ENCODE peak calls at places on chromosomes 7 and 10, in four cellular contexts. Y is heart left ventricle, I is ovary, E is mesothelial cell of epicardium. B is an unnamed sample.

GRCh38 chr7:147197006-147197405 is 1080.4 kb downstream of the CNTNAP2 start:
- DNase-seq in Y (no peak), I (no peak), E (no peak), B (no peak)

GRCh38 chr7:110676785-110677184 is 414.1 kb upstream of the LRRN3 start:
- DNase-seq in Y (no peak), I (no peak), E (no peak), B (no peak)

GRCh38 chr10:47287365-47287802 is 12.6 kb upstream of the GDF10 start:
- DNase-seq in Y (peak), I (no peak), E (no peak), B (no peak)

GRCh38 chr7:98079891-98080653 is 26.6 kb upstream of the LMTK2 start:
- DNase-seq in Y (no peak), I (no peak), E (no peak), B (no peak)

GRCh38 chr10:34405611-34406462 is 409.3 kb downstream of the PARD3 start:
- DNase-seq in Y (no peak), I (no peak), E (no peak), B (no peak)

GRCh38 chr10:28722065-28722803 is 44.9 kb downstream of the BAMBI start:
- DNase-seq in Y (peak), I (peak), E (peak), B (no peak)

GRCh38 chr7:150968698-150969482 is 9.2 kb downstream of the KCNH2 start:
- DNase-seq in Y (no peak), I (no peak), E (no peak), B (no peak)

GRCh38 chr7:151411551-151411950 is 1.7 kb upstream of the WDR86 start:
- DNase-seq in Y (no peak), I (no peak), E (no peak), B (no peak)

GRCh38 chr10:46526682-46527038 is 29.8 kb downstream of the GPRIN2 start:
- DNase-seq in Y (peak), I (peak), E (no peak), B (no peak)

GRCh38 chr10:116521424-116522305 is 24.1 kb upstream of the PNLIP start:
- DNase-seq in Y (no peak), I (no peak), E (peak), B (no peak)

GRCh38 chr10:49768731-49769130 is 6.6 kb upstream of the OGDHL start:
- DNase-seq in Y (no peak), I (no peak), E (no peak), B (no peak)

GRCh38 chr10:84353052-84353803 is 24.8 kb downstream of the CCSER2 start:
- DNase-seq in Y (no peak), I (no peak), E (no peak), B (no peak)

GRCh38 chr7:36967387-36967786 is 243.1 kb upstream of the AOAH start:
- DNase-seq in Y (peak), I (peak), E (no peak), B (no peak)

GRCh38 chr7:22083711-22084289 is 138.1 kb upstream of the CDCA7L start:
- DNase-seq in Y (no peak), I (peak), E (no peak), B (no peak)

GRCh38 chr10:28291881-28292297 is 11.0 kb downstream of the MPP7 start:
- DNase-seq in Y (no peak), I (no peak), E (no peak), B (no peak)

GRCh38 chr10:118340486-118340885 is 1.6 kb downstream of the FAM204A start:
- DNase-seq in Y (no peak), I (no peak), E (no peak), B (no peak)

GRCh38 chr10:129626309-129626708 is 159.3 kb downstream of the MGMT start:
- DNase-seq in Y (no peak), I (no peak), E (no peak), B (no peak)

GRCh38 chr7:38222481-38223096 is 44.5 kb downstream of the STARD3NL start:
- DNase-seq in Y (no peak), I (no peak), E (no peak), B (no peak)

GRCh38 chr7:64632029-64632428 is 33.9 kb upstream of the ZNF107 start:
- DNase-seq in Y (no peak), I (no peak), E (no peak), B (no peak)

GRCh38 chr7:25098096-25099046 is 26.7 kb downstream of the CYCS start:
- DNase-seq in Y (peak), I (peak), E (peak), B (peak)

GRCh38 chr10:48626986-48627731 is 22.3 kb upstream of the ARHGAP22 start:
- DNase-seq in Y (no peak), I (no peak), E (no peak), B (no peak)

GRCh38 chr10:125396651-125397050 is 236.3 kb upstream of the CTBP2 start:
- DNase-seq in Y (no peak), I (no peak), E (no peak), B (no peak)

GRCh38 chr7:145665499-145666258 is 450.9 kb upstream of the CNTNAP2 start:
- DNase-seq in Y (no peak), I (no peak), E (no peak), B (no peak)

GRCh38 chr7:84589012-84589411 is 394.4 kb upstream of the SEMA3A start:
- DNase-seq in Y (no peak), I (no peak), E (no peak), B (no peak)

GRCh38 chr10:28939352-28940157 is 262.2 kb downstream of the BAMBI start:
- DNase-seq in Y (peak), I (peak), E (peak), B (no peak)

GRCh38 chr10:49361178-49361554 is 34.7 kb downstream of the DRGX start:
- DNase-seq in Y (no peak), I (no peak), E (no peak), B (no peak)

GRCh38 chr7:152054377-152055230 is 29.1 kb downstream of the GALNT11 start:
- DNase-seq in Y (peak), I (no peak), E (no peak), B (no peak)

GRCh38 chr7:24884401-24884800 is 95.6 kb downstream of the OSBPL3 start:
- DNase-seq in Y (no peak), I (no peak), E (no peak), B (no peak)

GRCh38 chr7:152615052-152615741 is 60.7 kb downstream of the XRCC2 start:
- DNase-seq in Y (no peak), I (peak), E (no peak), B (no peak)

GRCh38 chr10:86100581-86101061 is 266.0 kb downstream of the GRID1 start:
- DNase-seq in Y (no peak), I (no peak), E (no peak), B (no peak)

GRCh38 chr7:151861881-151862280 is 15.0 kb downstream of the PRKAG2 start:
- DNase-seq in Y (peak), I (no peak), E (no peak), B (no peak)

GRCh38 chr10:69092959-69093850 is 5.3 kb downstream of the SRGN start:
- DNase-seq in Y (peak), I (peak), E (peak), B (peak)

GRCh38 chr7:24727165-24728120 is 29.8 kb downstream of the GSDME start:
- DNase-seq in Y (no peak), I (no peak), E (no peak), B (no peak)

GRCh38 chr10:63375859-63376258 is 89.9 kb downstream of the JMJD1C start:
- DNase-seq in Y (no peak), I (no peak), E (no peak), B (no peak)

GRCh38 chr7:110573862-110574528 is 516.9 kb upstream of the LRRN3 start:
- DNase-seq in Y (no peak), I (no peak), E (no peak), B (no peak)

GRCh38 chr10:8133146-8133545 is 78.7 kb downstream of the GATA3 start:
- DNase-seq in Y (no peak), I (no peak), E (no peak), B (no peak)

GRCh38 chr10:104127411-104127810 is 5.4 kb downstream of the SFR1 start:
- DNase-seq in Y (no peak), I (no peak), E (no peak), B (no peak)
- TF ChIP-seq CTCF in Y (no peak), I (no peak), E (no peak), B (no peak)

GRCh38 chr10:55668326-55668922 is 692.6 kb downstream of the ZWINT start:
- DNase-seq in Y (no peak), I (no peak), E (no peak), B (no peak)
- TF ChIP-seq CTCF in Y (no peak), I (no peak), E (peak), B (no peak)

GRCh38 chr7:16804674-16805439 is at the start of gene AGR2:
- DNase-seq in Y (no peak), I (no peak), E (no peak), B (no peak)
- TF ChIP-seq CTCF in Y (no peak), I (no peak), E (no peak), B (no peak)

GRCh38 chr10:100817268-100817839 is 72.0 kb downstream of the PAX2 start:
- DNase-seq in Y (no peak), I (no peak), E (no peak), B (no peak)
- TF ChIP-seq CTCF in Y (no peak), I (no peak), E (no peak), B (no peak)

GRCh38 chr10:58104419-58104818 is 163.3 kb downstream of the IPMK start:
- DNase-seq in Y (no peak), I (no peak), E (no peak), B (no peak)

GRCh38 chr10:58106211-58107035 is 161.3 kb downstream of the IPMK start:
- DNase-seq in Y (no peak), I (no peak), E (no peak), B (no peak)

GRCh38 chr10:58102897-58103296 is 164.8 kb downstream of the IPMK start:
- DNase-seq in Y (no peak), I (no peak), E (no peak), B (no peak)

GRCh38 chr10:58107506-58107905 is 160.2 kb downstream of the IPMK start:
- DNase-seq in Y (no peak), I (no peak), E (no peak), B (no peak)

DNA sequence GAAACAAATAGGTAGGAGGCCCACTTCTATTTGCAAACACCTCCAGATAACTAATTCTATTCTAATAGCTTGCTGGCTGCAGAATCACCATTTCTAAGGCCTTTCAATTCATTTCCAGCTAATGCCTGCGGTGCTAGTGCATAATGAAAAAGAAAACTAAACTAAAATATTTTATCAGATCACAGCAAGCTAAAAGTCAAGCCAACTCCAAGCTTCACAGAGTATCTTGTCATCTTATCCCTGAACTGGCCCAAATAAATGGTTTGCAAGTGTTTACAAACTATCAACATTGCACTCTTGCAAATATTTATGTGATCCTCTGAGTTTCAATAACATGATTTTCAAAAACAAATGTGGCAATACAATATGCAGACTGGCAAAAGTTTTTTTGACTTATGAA is 166.0 kb downstream of the IPMK start:
- DNase-seq in Y (no peak), I (no peak), E (no peak), B (no peak)
- TF ChIP-seq CTCF in Y (no peak), I (no peak), E (no peak), B (no peak)

DNA sequence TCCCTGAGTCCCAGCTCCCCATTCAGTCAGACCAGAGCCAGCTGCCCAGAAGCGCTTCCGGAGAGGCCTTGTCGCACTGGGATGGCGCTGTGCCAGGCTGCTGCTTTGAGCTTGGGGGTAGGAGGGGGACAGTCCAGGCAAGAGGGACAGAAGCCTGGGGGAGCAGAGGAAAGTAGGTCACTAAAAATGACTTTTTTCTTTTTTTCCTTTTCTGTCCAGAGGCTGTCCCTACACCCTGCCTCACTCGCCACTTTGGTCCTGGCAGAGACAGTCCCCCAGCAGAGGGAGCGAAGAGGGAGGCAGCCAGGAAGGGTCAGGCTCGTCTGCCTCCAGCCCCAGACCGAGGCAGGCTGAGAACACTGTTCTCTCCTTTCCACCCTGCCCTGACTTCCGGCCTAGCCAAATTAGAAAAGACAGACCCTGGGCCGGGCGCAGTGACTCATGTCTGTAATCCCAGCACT is 15.8 kb upstream of the TRIM8 start:
- DNase-seq in Y (peak), I (peak), E (no peak), B (no peak)
- TF ChIP-seq CTCF in Y (peak), I (no peak), E (no peak), B (no peak)

DNA sequence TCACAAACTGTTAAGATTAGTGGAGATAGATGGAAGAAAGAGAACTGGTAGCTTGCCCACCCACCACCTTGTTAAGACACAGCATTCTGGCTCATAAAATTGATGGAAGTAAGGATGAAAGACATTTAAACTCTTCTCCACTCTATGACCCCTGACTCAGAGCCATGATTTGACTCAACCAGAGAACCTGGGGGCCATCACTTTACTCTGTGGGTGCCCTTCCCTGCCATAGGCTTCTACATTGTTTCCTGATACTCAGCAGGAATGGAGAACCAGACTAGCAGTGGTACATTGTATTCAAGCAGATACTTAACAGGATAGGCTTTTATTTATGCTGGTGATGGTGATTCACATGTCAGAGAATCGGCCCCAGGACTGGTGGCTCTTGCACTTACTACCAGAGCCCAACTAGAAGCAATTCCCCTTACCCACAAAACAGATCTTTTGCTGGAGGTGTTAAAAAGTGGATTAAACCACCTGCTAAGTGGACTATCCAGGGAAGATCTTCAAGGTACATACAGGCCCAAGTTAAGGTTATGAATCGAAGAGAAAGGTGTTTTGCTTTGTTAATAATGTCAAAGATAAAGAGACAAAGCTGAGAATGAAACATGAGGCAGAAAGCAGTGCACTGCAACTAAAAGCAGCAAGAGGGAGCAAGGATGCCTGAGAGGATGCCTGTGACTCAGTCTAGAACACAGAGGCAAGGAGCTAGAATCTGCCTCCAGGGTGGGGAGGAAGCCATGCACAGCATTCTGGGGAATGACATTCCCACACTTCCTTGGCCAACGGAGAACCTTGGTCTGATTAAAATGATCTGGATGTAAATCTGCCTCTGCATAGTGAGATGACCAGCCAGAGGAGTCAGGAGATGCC is 36.0 kb upstream of the GLI3 start:
- DNase-seq in Y (no peak), I (no peak), E (no peak), B (no peak)
- TF ChIP-seq CTCF in Y (no peak), I (no peak), E (no peak), B (no peak)